ENCODE peak calls at places on chromosome 15, in nine cellular contexts. W is transverse colon, T is hepatocyte, S is BE2C, Y is GM23338, Z is esophagus squamous epithelium, L is upper lobe of right lung, U is heart right ventricle, H is cardiac muscle cell. O is an unnamed sample. For H3K4me1 and H3K36me3, the result is how much of the 10 kb centered on the place peaks cover.

GRCh38 chr15:88878720-88879184 is 16.6 kb downstream of the HAPLN3 start:
- DNase-seq in W (peak), T (peak), S (peak), Y (peak), Z (no peak), L (no peak), U (no peak), H (peak), O (peak)

GRCh38 chr15:55823699-55824098 is 80.7 kb upstream of the PRTG start:
- DNase-seq in W (no peak), T (no peak), S (no peak), Y (no peak), Z (no peak), L (no peak), U (peak), H (peak), O (peak)

GRCh38 chr15:77034620-77035467 is 36.1 kb downstream of the TSPAN3 start:
- DNase-seq in W (peak), T (peak), S (peak), Y (peak), Z (no peak), L (peak), U (no peak), H (no peak), O (no peak)

GRCh38 chr15:44468713-44469385 is 41.4 kb downstream of the CTDSPL2 start:
- DNase-seq in W (no peak), T (no peak), S (no peak), Y (no peak), Z (no peak), L (no peak), U (no peak), H (peak), O (no peak)

GRCh38 chr15:79430901-79431635 is 1.1 kb upstream of the MINAR1 start:
- DNase-seq in W (no peak), T (no peak), S (peak), Y (peak), Z (no peak), L (no peak), U (no peak), H (peak), O (no peak)

GRCh38 chr15:95024388-95024787 is 793.0 kb downstream of the MCTP2 start:
- DNase-seq in W (no peak), T (peak), S (no peak), Y (peak), Z (no peak), L (no peak), U (no peak), H (peak), O (peak)

GRCh38 chr15:80706161-80706560 is 11.1 kb downstream of the ABHD17C start:
- DNase-seq in W (no peak), T (no peak), S (no peak), Y (peak), Z (no peak), L (no peak), U (no peak), H (no peak), O (no peak)

GRCh38 chr15:87672309-87672897 is 584.1 kb downstream of the NTRK3 start:
- DNase-seq in W (no peak), T (peak), S (peak), Y (peak), Z (no peak), L (no peak), U (peak), H (peak), O (no peak)

GRCh38 chr15:99113547-99114271 is 8.8 kb downstream of the SYNM start:
- DNase-seq in W (no peak), T (no peak), S (no peak), Y (no peak), Z (no peak), L (peak), U (no peak), H (no peak), O (no peak)

GRCh38 chr15:81273855-81274254 is 50.1 kb downstream of the STARD5 start:
- DNase-seq in W (no peak), T (no peak), S (no peak), Y (no peak), Z (no peak), L (no peak), U (no peak), H (no peak), O (no peak)

GRCh38 chr15:47409038-47409437 is 308.3 kb upstream of the SEMA6D start:
- DNase-seq in W (no peak), T (no peak), S (no peak), Y (no peak), Z (no peak), L (no peak), U (no peak), H (peak), O (no peak)

GRCh38 chr15:52493968-52494367 is 34.7 kb downstream of the MYO5A start:
- DNase-seq in W (no peak), T (no peak), S (no peak), Y (no peak), Z (no peak), L (no peak), U (no peak), H (no peak), O (no peak)

GRCh38 chr15:45200799-45201556 is 13.2 kb upstream of the SHF start:
- DNase-seq in W (peak), T (peak), S (peak), Y (peak), Z (no peak), L (peak), U (peak), H (peak), O (peak)

GRCh38 chr15:98765610-98766009 is 117.3 kb downstream of the IGF1R start:
- DNase-seq in W (no peak), T (no peak), S (no peak), Y (no peak), Z (no peak), L (no peak), U (no peak), H (no peak), O (no peak)

GRCh38 chr15:84552896-84553295 is 47.9 kb upstream of the ZSCAN2 start:
- DNase-seq in W (no peak), T (no peak), S (no peak), Y (no peak), Z (no peak), L (no peak), U (no peak), H (no peak), O (no peak)

GRCh38 chr15:85620321-85621044 is 174.2 kb downstream of the KLHL25 start:
- DNase-seq in W (no peak), T (no peak), S (no peak), Y (no peak), Z (no peak), L (no peak), U (peak), H (peak), O (no peak)

GRCh38 chr15:85621096-85621495 is 173.6 kb downstream of the KLHL25 start:
- DNase-seq in W (no peak), T (no peak), S (no peak), Y (no peak), Z (no peak), L (no peak), U (no peak), H (peak), O (no peak)

GRCh38 chr15:85623648-85624047 is 171.1 kb downstream of the KLHL25 start:
- DNase-seq in W (no peak), T (no peak), S (no peak), Y (no peak), Z (no peak), L (no peak), U (no peak), H (peak), O (no peak)

GRCh38 chr15:85624241-85624855 is 170.4 kb downstream of the KLHL25 start:
- DNase-seq in W (no peak), T (no peak), S (no peak), Y (no peak), Z (no peak), L (no peak), U (peak), H (peak), O (no peak)

DNA sequence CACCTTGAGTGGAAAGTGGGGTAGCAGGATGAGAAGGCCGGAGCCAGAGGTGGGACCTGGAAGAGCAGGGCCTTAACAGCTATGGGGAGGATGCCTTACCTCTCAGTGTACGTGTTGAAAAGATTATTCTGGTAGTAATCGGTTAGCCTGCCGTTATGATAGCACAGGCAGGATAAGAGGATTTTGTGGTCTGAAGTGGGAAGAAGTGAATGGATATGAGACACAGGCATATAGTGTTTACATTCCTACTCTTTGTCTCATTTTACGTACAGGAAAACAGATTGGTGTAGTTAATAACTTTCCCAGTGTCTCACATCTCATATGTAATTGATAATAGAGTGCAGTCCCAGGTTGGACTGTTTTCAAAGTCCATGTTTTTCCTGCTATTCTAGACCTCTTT is 172.3 kb downstream of the KLHL25 start:
- DNase-seq in W (no peak), T (no peak), S (no peak), Y (no peak), Z (no peak), L (no peak), U (no peak), H (peak), O (no peak)
- H3K4me1 ChIP-seq in W (under half), T (half or more), S (under half), Y (under half), Z (under half), L (half or more), U (under half), H (half or more), O (under half)

DNA sequence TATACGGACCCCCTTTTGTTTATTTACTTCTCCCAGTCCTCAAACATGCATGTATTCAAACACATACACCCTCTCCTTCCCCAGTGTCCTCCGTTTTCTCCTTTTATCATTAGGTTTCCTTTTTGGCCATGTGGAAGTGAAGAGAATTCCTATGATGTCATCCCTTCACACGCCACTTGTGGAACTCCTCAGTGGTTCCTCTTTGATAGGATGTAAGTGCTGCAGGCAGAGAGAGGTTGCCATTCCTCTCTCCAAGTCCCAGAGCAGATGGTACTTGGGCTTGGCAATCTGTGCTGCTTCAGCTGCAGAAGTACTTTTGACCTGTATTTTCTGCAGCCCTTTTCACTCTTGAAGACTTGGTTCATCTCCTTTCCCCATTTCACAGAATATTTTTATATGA is 32.9 kb upstream of the CRTC3 start:
- DNase-seq in W (no peak), T (no peak), S (no peak), Y (no peak), Z (no peak), L (no peak), U (no peak), H (peak), O (no peak)
- H3K36me3 ChIP-seq in W (half or more), T (under half), S (under half), Y (half or more), Z (half or more), L (half or more), U (half or more), H (under half), O (half or more)

DNA sequence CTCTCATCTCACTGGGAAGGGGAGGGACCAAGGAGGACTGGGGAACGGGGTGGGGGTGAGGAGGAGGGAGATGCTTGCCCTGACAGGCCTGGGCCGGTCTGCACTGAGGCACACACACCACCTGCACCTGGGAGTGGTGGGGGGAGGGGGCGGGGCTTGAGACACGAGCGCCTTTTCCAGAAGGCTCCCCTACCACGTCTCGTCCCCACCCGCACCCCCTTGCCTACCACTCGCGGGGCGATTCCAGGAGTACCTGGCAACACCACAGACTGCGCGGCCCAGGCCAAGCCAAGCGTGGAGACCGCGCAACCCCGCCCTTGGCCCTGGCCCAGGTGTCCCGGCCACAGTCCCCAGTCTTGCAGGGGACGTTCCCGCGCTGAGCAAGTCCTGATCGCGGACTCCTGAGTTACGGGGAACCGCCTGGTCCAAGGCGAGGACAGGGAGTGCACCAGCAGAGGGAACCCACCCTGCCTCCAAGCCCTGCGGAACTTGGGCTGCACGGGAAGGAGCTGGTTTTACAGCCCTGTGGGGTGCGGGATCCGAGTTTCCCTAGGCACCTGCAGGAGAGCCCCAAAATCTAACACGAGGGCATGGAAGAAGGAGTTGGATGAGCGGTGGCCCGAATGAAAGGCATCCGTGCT is 68.1 kb upstream of the SH3GL3 start:
- DNase-seq in W (no peak), T (no peak), S (no peak), Y (peak), Z (no peak), L (no peak), U (no peak), H (peak), O (no peak)
- H3K4me1 ChIP-seq in W (under half), T (under half), S (under half), Y (under half), Z (under half), L (under half), U (under half), H (under half), O (under half)

DNA sequence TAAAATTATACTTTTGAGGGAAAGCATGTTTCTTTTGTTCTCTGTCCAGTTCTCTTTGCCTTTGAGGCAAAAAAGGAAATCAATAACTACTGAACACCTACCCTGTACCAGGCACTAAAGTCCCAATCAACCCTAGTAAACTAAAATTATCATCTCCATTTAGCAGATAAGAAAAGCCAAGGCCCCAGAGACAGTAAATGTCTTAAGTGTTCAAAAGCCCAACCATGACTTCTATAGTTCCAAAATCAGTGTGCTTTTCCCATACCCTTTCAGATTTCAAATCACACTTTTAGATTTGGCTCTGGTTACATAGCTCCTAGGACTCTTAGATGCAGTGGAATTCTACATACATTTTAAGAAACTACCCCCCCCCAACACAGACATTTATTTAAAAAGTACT is 63.5 kb downstream of the UACA start:
- DNase-seq in W (no peak), T (no peak), S (no peak), Y (no peak), Z (no peak), L (no peak), U (no peak), H (no peak), O (no peak)
- H3K36me3 ChIP-seq in W (under half), T (under half), S (under half), Y (under half), Z (under half), L (under half), U (under half), H (under half), O (under half)

GRCh38 chr15:64858136-64858535 is 16.4 kb downstream of the PLEKHO2 start:
- DNase-seq in W (no peak), T (no peak), S (no peak), Y (no peak), Z (no peak), L (no peak), U (no peak), H (no peak), O (no peak)
- H3K4me1 ChIP-seq in W (under half), T (under half), S (under half), Y (under half), Z (half or more), L (half or more), U (under half), H (under half), O (under half)

GRCh38 chr15:22880068-22880980 is 41.9 kb downstream of the NIPA2 start:
- DNase-seq in W (no peak), T (no peak), S (no peak), Y (no peak), Z (no peak), L (no peak), U (no peak), H (no peak), O (no peak)

GRCh38 chr15:22883196-22883595 is 44.7 kb downstream of the NIPA2 start:
- DNase-seq in W (no peak), T (no peak), S (no peak), Y (no peak), Z (no peak), L (no peak), U (no peak), H (no peak), O (no peak)

GRCh38 chr15:22884344-22884743 is 45.9 kb downstream of the NIPA2 start:
- DNase-seq in W (no peak), T (no peak), S (no peak), Y (peak), Z (no peak), L (peak), U (no peak), H (no peak), O (no peak)

GRCh38 chr15:22880981-22881738 is 42.7 kb downstream of the NIPA2 start:
- DNase-seq in W (no peak), T (no peak), S (no peak), Y (no peak), Z (no peak), L (no peak), U (no peak), H (no peak), O (no peak)

DNA sequence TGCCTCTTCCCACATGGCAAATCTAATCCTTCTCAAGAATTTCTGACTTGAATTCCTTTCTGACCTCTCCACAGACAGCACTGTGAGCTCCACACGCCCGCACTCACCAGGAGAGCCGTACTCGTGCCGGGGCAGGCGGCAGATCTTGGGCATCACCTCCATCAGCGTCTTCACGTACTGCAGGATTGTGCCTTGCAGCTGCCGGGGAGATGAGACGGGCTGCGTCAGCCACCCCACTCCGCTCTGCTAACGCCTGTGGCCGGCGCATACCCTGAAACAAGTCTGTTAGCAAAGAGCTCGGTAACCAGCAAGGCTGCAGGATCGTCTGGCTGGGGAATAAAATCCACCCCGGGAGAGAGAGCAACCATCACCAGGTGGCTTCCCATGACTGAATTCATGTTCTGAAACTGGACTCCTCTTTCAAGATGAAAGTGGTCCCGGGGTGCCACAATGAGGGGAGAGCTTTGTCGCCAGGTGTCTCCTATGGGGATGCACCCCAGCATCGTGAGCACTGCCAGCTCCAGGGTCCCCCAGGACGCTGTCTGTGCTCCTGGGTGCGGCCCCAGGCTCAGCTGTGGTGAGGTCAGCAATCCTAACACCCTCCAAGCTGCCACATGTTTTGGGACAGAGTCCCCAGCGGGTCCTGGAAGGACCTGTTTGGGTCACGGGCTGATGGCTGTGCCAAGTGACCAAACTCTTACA is 43.4 kb downstream of the NIPA2 start:
- DNase-seq in W (no peak), T (no peak), S (no peak), Y (no peak), Z (no peak), L (no peak), U (no peak), H (no peak), O (no peak)
- H3K36me3 ChIP-seq in W (under half), T (under half), S (under half), Y (under half), Z (under half), L (half or more), U (half or more), H (under half), O (under half)

GRCh38 chr15:67145710-67146109 is 80.3 kb downstream of the SMAD3 start:
- DNase-seq in W (no peak), T (no peak), S (no peak), Y (no peak), Z (no peak), L (no peak), U (no peak), H (no peak), O (no peak)

GRCh38 chr15:67148196-67148701 is 82.8 kb downstream of the SMAD3 start:
- DNase-seq in W (no peak), T (peak), S (no peak), Y (no peak), Z (no peak), L (no peak), U (no peak), H (peak), O (no peak)

GRCh38 chr15:67147410-67147949 is 82.1 kb downstream of the SMAD3 start:
- DNase-seq in W (no peak), T (no peak), S (no peak), Y (no peak), Z (no peak), L (no peak), U (no peak), H (no peak), O (no peak)

GRCh38 chr15:67146214-67146613 is 80.8 kb downstream of the SMAD3 start:
- DNase-seq in W (peak), T (peak), S (peak), Y (no peak), Z (no peak), L (no peak), U (peak), H (peak), O (no peak)

GRCh38 chr15:67146875-67147381 is 81.5 kb downstream of the SMAD3 start:
- DNase-seq in W (peak), T (peak), S (no peak), Y (peak), Z (no peak), L (no peak), U (peak), H (peak), O (no peak)
- H3K4me1 ChIP-seq in W (half or more), T (half or more), S (under half), Y (half or more), Z (half or more), L (half or more), U (under half), H (half or more), O (under half)

GRCh38 chr15:22919171-22919570 is 61.0 kb downstream of the CYFIP1 start:
- DNase-seq in W (no peak), T (no peak), S (no peak), Y (no peak), Z (no peak), L (no peak), U (no peak), H (no peak), O (peak)

GRCh38 chr15:22918056-22918455 is 62.1 kb downstream of the CYFIP1 start:
- DNase-seq in W (no peak), T (no peak), S (no peak), Y (no peak), Z (no peak), L (no peak), U (no peak), H (no peak), O (no peak)

GRCh38 chr15:22916606-22917350 is 63.4 kb downstream of the CYFIP1 start:
- DNase-seq in W (no peak), T (no peak), S (no peak), Y (no peak), Z (no peak), L (no peak), U (no peak), H (no peak), O (no peak)

GRCh38 chr15:22917556-22917955 is 62.6 kb downstream of the CYFIP1 start:
- DNase-seq in W (no peak), T (no peak), S (no peak), Y (no peak), Z (no peak), L (no peak), U (no peak), H (no peak), O (no peak)

GRCh38 chr15:22918596-22919140 is 61.5 kb downstream of the CYFIP1 start:
- DNase-seq in W (no peak), T (no peak), S (no peak), Y (no peak), Z (no peak), L (no peak), U (no peak), H (no peak), O (no peak)
- H3K36me3 ChIP-seq in W (under half), T (under half), S (under half), Y (under half), Z (under half), L (half or more), U (half or more), H (under half), O (under half)

O was measured in HAP-1.